ENCODE peak calls at places on chromosome 4, in four cellular contexts. T, S, F and P are unnamed samples.

GRCh38 chr4:20317424-20317985 is 65.8 kb downstream of the SLIT2 start:
- DNase-seq in T (no peak), S (no peak), F (no peak), P (no peak)

GRCh38 chr4:95506264-95506663 is 42.5 kb downstream of the UNC5C start:
- DNase-seq in T (no peak), S (no peak), F (no peak), P (no peak)

GRCh38 chr4:64584981-64585557 is 175.8 kb upstream of the TECRL start:
- DNase-seq in T (peak), S (peak), F (no peak), P (peak)

GRCh38 chr4:113537183-113537977 is 224.2 kb downstream of the CAMK2D start:
- DNase-seq in T (no peak), S (no peak), F (no peak), P (no peak)

GRCh38 chr4:105815701-105816100 is 79.6 kb upstream of the NPNT start:
- DNase-seq in T (no peak), S (no peak), F (no peak), P (no peak)

GRCh38 chr4:154982187-154983047 is 201.3 kb downstream of the RBM46 start:
- DNase-seq in T (peak), S (peak), F (peak), P (peak)

GRCh38 chr4:2270341-2271165 is 8.6 kb upstream of the MXD4 start:
- DNase-seq in T (no peak), S (no peak), F (no peak), P (no peak)

GRCh38 chr4:3313556-3314228 is 20.9 kb downstream of the RGS12 start:
- DNase-seq in T (peak), S (no peak), F (no peak), P (no peak)

GRCh38 chr4:110275871-110276270 is 77.5 kb upstream of the ELOVL6 start:
- DNase-seq in T (no peak), S (no peak), F (no peak), P (no peak)

GRCh38 chr4:8250167-8250566 is 19.4 kb upstream of the HTRA3 start:
- DNase-seq in T (no peak), S (no peak), F (no peak), P (no peak)

GRCh38 chr4:118772149-118773081 is 63.5 kb downstream of the SEC24D start:
- DNase-seq in T (no peak), S (peak), F (no peak), P (no peak)

DNA sequence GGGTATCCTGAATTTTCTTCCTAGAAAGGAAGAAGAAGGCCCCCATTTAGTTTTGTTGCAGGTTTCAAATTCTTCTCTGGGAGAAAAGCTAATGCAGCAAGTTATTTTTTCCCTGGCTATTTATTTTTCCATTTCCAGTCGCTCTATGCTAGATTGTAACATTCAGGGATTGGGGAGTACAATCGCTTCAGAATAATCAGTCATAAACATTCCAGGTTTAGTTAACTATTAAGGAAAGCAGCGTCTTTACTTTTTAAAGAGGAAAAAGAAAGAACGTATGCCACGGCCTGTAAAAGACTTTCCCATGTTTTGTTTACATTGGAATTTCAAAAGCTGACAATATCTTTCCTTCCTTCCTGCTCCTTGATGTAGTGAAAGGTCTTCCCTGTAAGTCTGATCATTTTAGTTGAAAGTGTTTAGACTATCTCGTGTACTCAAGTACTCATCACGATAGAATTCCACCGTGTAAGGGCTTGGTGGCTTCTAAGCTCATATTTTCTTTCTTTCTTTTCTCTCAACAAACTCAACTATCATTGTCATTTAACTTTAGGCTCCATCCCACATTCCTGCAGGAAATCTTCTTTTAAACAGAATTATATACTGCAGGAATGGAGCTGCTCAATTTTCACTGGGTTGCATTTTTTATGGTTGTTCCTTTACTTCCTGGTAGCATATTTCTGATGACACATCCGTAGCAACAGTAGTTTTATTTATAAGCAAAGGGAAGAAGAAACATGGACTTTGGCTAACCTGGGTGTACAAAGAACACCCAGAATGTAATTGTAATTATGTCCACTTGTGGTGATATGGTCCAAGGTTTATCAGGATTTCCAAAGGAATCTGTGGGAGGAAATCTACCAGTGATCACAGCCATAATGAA is 213.1 kb upstream of the FAT1 start:
- DNase-seq in T (no peak), S (peak), F (no peak), P (no peak)
- TF ChIP-seq ATF2 in T (no peak), S (no peak), F (no peak), P (no peak)

DNA sequence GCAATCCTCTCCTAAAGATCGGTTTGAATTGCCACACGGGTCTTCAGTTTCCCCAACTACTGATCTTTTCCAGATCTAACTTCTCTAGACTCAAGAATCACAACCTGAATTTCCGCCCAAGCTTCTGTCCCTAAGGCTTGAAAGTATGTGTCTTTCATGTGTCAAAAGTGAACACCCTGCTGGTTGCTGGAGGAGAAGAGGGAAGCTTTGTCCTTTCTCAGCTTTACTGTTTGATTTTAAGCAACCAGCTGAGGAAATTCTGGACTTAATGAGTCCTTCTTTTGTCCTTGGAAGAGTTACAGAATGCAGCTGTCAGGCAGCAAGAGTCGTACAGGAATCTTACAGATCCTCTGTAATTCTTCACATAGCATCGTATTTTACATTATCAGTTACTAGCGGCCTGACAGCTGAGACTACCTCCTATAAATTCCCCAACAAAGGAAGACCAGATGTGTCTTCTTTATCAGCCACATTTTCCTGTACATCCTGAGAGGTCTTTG is 93.7 kb downstream of the INPP4B start:
- DNase-seq in T (no peak), S (no peak), F (no peak), P (no peak)
- TF ChIP-seq ATF2 in T (no peak), S (no peak), F (no peak), P (no peak)

DNA sequence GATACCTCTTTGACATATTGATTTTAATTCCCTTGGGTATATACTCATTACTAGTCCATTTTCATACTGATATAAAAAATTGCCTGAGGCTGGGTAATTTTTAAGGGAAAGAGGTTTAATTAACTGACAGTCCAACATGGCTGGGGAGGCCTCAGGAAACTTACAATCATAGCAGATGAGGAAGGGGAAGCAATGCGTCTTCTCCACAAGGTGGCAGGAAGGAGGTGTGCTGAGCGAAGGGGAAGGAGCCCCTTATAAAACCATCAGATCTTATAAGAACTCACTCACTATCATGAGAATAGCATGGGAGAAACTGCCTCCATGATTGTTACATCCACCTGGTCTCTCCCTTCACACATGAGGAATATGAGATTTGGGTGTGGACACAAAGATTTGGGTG is 42.4 kb downstream of the MSX1 start:
- DNase-seq in T (no peak), S (no peak), F (no peak), P (peak)
- TF ChIP-seq ATF2 in T (no peak), S (no peak), F (no peak), P (no peak)

DNA sequence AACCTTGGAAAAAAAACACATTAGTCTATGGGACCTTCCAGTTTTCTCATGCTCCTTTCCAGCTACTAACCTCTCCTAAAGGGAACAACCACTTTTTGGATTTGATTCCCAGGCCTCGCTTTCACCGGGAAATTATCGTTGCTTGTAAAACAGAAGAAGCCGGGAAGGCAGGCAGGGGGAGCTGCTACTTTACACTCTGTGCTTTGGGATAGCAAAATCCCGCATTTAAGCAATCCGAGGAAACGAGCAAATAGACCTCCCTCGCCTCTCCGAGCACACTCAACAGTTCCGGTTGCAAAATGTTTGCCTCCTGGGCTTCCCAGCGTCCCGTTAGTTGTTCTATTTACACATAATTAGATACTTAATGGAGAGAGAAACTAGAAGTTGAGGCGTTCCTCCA is 1.2 kb downstream of the CD38 start:
- DNase-seq in T (no peak), S (peak), F (no peak), P (peak)
- TF ChIP-seq ATF2 in T (no peak), S (no peak), F (no peak), P (no peak)

GRCh38 chr4:89954906-89955305 is 60.3 kb downstream of the MMRN1 start:
- DNase-seq in T (no peak), S (no peak), F (no peak), P (no peak)

GRCh38 chr4:89957527-89957926 is 62.9 kb downstream of the MMRN1 start:
- DNase-seq in T (no peak), S (no peak), F (no peak), P (no peak)

GRCh38 chr4:89949782-89950387 is 55.2 kb downstream of the MMRN1 start:
- DNase-seq in T (no peak), S (no peak), F (no peak), P (no peak)

GRCh38 chr4:89952458-89952857 is 57.8 kb downstream of the MMRN1 start:
- DNase-seq in T (no peak), S (no peak), F (no peak), P (no peak)
- TF ChIP-seq ATF2 in T (no peak), S (no peak), F (no peak), P (no peak)